ENCODE peak calls at places on chromosomes 11 and 22, in six cellular contexts. One of them, this sample, is unnamed. For H3K36me3, the result is how much of the 10 kb centered on the place peaks cover.

GRCh38 chr11:64869571-64870175 is 8.7 kb downstream of the EHD1 start:
- DNase-seq in SK-N-SH: no peak
- DNase-seq in transverse colon: no peak
- DNase-seq in ovary: no peak
- DNase-seq in sigmoid colon: no peak
- DNase-seq in suprapubic skin: no peak
- DNase-seq in this sample: no peak

GRCh38 chr22:35995772-35996171 is 32.9 kb downstream of the RBFOX2 start:
- DNase-seq in suprapubic skin: peak
- DNase-seq in transverse colon: peak
- DNase-seq in ovary: peak
- DNase-seq in SK-N-SH: no peak
- DNase-seq in sigmoid colon: peak
- DNase-seq in this sample: peak

GRCh38 chr11:79046365-79046764 is 394.5 kb downstream of the TENM4 start:
- DNase-seq in SK-N-SH: no peak
- DNase-seq in suprapubic skin: no peak
- DNase-seq in ovary: no peak
- DNase-seq in sigmoid colon: no peak
- DNase-seq in transverse colon: no peak
- DNase-seq in this sample: no peak

GRCh38 chr11:110858556-110858921 is 146.3 kb upstream of the ARHGAP20 start:
- DNase-seq in suprapubic skin: peak
- DNase-seq in sigmoid colon: peak
- DNase-seq in transverse colon: peak
- DNase-seq in SK-N-SH: no peak
- DNase-seq in ovary: no peak
- DNase-seq in this sample: peak

GRCh38 chr11:13338437-13339069 is 61.0 kb downstream of the BMAL1 start:
- DNase-seq in ovary: no peak
- DNase-seq in transverse colon: no peak
- DNase-seq in suprapubic skin: no peak
- DNase-seq in sigmoid colon: no peak
- DNase-seq in SK-N-SH: no peak
- DNase-seq in this sample: no peak

GRCh38 chr11:2216400-2217064 is 44.9 kb upstream of the TH start:
- DNase-seq in suprapubic skin: no peak
- DNase-seq in SK-N-SH: peak
- DNase-seq in ovary: no peak
- DNase-seq in sigmoid colon: no peak
- DNase-seq in transverse colon: no peak
- DNase-seq in this sample: no peak

GRCh38 chr22:21972293-21972779 is 10.3 kb downstream of the TOP3B start:
- DNase-seq in ovary: no peak
- DNase-seq in transverse colon: peak
- DNase-seq in SK-N-SH: peak
- DNase-seq in sigmoid colon: no peak
- DNase-seq in suprapubic skin: no peak
- DNase-seq in this sample: no peak

GRCh38 chr11:112523477-112523876 is 262.8 kb upstream of the PLET1 start:
- DNase-seq in sigmoid colon: peak
- DNase-seq in ovary: no peak
- DNase-seq in SK-N-SH: peak
- DNase-seq in transverse colon: no peak
- DNase-seq in suprapubic skin: no peak
- DNase-seq in this sample: no peak

GRCh38 chr22:17942721-17943120 is 81.6 kb downstream of the MICAL3 start:
- DNase-seq in transverse colon: no peak
- DNase-seq in sigmoid colon: no peak
- DNase-seq in SK-N-SH: peak
- DNase-seq in ovary: no peak
- DNase-seq in suprapubic skin: no peak
- DNase-seq in this sample: no peak

GRCh38 chr11:1844221-1845094 is 5.7 kb downstream of the TNNI2 start:
- DNase-seq in transverse colon: peak
- DNase-seq in ovary: no peak
- DNase-seq in sigmoid colon: no peak
- DNase-seq in SK-N-SH: peak
- DNase-seq in suprapubic skin: no peak
- DNase-seq in this sample: peak

GRCh38 chr11:69398529-69399492 is 82.7 kb upstream of the LINC01488 start:
- DNase-seq in suprapubic skin: no peak
- DNase-seq in sigmoid colon: peak
- DNase-seq in transverse colon: no peak
- DNase-seq in ovary: no peak
- DNase-seq in SK-N-SH: no peak
- DNase-seq in this sample: no peak

GRCh38 chr11:59767212-59767611 is 12.0 kb downstream of the STX3 start:
- DNase-seq in sigmoid colon: no peak
- DNase-seq in SK-N-SH: no peak
- DNase-seq in transverse colon: no peak
- DNase-seq in ovary: no peak
- DNase-seq in suprapubic skin: no peak
- DNase-seq in this sample: no peak

GRCh38 chr11:100969008-100969407 is 160.6 kb downstream of the PGR start:
- DNase-seq in transverse colon: no peak
- DNase-seq in SK-N-SH: no peak
- DNase-seq in suprapubic skin: no peak
- DNase-seq in ovary: no peak
- DNase-seq in sigmoid colon: no peak
- DNase-seq in this sample: no peak

GRCh38 chr11:85810521-85810870 is 445 bp downstream of the SYTL2 start:
- DNase-seq in suprapubic skin: no peak
- DNase-seq in sigmoid colon: no peak
- DNase-seq in SK-N-SH: no peak
- DNase-seq in ovary: no peak
- DNase-seq in transverse colon: no peak
- DNase-seq in this sample: no peak

GRCh38 chr22:19871023-19871844 is 16.6 kb upstream of the GNB1L start:
- DNase-seq in suprapubic skin: no peak
- DNase-seq in SK-N-SH: no peak
- DNase-seq in ovary: peak
- DNase-seq in transverse colon: no peak
- DNase-seq in sigmoid colon: peak
- DNase-seq in this sample: no peak

GRCh38 chr11:45289369-45289768 is 3.2 kb upstream of the SYT13 start:
- DNase-seq in suprapubic skin: no peak
- DNase-seq in sigmoid colon: no peak
- DNase-seq in SK-N-SH: no peak
- DNase-seq in transverse colon: no peak
- DNase-seq in ovary: no peak
- DNase-seq in this sample: no peak

GRCh38 chr11:62127426-62127825 is 3.6 kb downstream of the INCENP start:
- DNase-seq in transverse colon: no peak
- DNase-seq in ovary: no peak
- DNase-seq in SK-N-SH: no peak
- DNase-seq in sigmoid colon: no peak
- DNase-seq in suprapubic skin: no peak
- DNase-seq in this sample: no peak

GRCh38 chr11:88428959-88429358 is 91.4 kb upstream of the CTSC start:
- DNase-seq in sigmoid colon: no peak
- DNase-seq in ovary: no peak
- DNase-seq in suprapubic skin: no peak
- DNase-seq in SK-N-SH: no peak
- DNase-seq in transverse colon: no peak
- DNase-seq in this sample: no peak

GRCh38 chr11:61895046-61895717 is 3.8 kb upstream of the FADS3 start:
- DNase-seq in ovary: no peak
- DNase-seq in suprapubic skin: no peak
- DNase-seq in transverse colon: no peak
- DNase-seq in SK-N-SH: no peak
- DNase-seq in sigmoid colon: no peak
- DNase-seq in this sample: no peak

DNA sequence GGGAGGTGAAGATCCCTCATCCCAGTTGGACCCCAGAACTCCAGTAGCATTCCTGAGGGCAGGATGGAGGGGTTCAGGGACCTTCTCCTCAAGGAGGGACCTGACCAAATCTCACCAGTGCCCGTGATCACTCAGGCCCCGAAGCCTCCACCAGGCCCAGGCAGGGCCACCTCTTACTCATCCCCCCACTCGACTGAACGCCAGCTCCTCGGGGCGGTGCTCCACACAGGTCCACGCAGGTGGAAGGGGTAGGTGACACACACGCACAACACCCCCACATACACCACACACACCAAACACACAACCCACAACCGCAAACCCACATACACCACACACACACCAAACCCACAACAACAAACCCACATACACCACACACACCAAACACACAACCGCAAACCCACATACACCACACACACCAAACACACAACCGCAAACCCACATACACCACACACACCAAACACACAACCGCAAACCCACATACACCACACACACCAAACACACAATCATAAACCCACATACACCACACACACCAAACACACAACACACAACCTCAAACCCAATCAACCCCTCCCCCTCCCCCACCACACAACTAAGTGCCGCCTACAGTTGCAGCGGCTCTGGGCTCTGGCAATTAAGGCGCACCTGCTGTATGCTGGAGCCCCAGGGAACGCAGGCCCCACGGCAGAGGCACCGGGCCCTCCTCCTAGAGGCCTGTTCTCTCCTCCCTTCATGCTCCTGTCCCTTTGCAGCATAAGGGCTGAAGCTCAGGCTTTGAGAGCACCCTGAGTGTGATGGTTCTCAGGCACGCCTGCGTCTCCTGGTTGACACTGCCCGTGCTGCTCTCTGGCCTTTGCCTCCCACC is 1318.1 kb downstream of the TBC1D22A start:
- DNase-seq in ovary: no peak
- DNase-seq in SK-N-SH: no peak
- DNase-seq in transverse colon: no peak
- DNase-seq in sigmoid colon: peak
- DNase-seq in suprapubic skin: no peak
- DNase-seq in this sample: no peak
- H3K27ac ChIP-seq in ovary: no peak
- H3K27ac ChIP-seq in SK-N-SH: no peak
- H3K27ac ChIP-seq in transverse colon: no peak
- H3K27ac ChIP-seq in sigmoid colon: no peak
- H3K27ac ChIP-seq in suprapubic skin: no peak
- H3K27ac ChIP-seq in this sample: no peak

GRCh38 chr11:16577490-16577889 is 161.0 kb upstream of the C11orf58 start:
- DNase-seq in sigmoid colon: no peak
- DNase-seq in SK-N-SH: no peak
- DNase-seq in ovary: no peak
- DNase-seq in transverse colon: no peak
- DNase-seq in suprapubic skin: no peak
- DNase-seq in this sample: no peak

GRCh38 chr11:16572946-16573345 is 165.5 kb upstream of the C11orf58 start:
- DNase-seq in suprapubic skin: no peak
- DNase-seq in SK-N-SH: no peak
- DNase-seq in ovary: no peak
- DNase-seq in transverse colon: no peak
- DNase-seq in sigmoid colon: no peak
- DNase-seq in this sample: no peak
- TF ChIP-seq EP300 in suprapubic skin: no peak
- TF ChIP-seq EP300 in SK-N-SH: no peak
- TF ChIP-seq EP300 in ovary: no peak
- TF ChIP-seq EP300 in transverse colon: no peak
- TF ChIP-seq EP300 in sigmoid colon: no peak
- TF ChIP-seq EP300 in this sample: no peak

DNA sequence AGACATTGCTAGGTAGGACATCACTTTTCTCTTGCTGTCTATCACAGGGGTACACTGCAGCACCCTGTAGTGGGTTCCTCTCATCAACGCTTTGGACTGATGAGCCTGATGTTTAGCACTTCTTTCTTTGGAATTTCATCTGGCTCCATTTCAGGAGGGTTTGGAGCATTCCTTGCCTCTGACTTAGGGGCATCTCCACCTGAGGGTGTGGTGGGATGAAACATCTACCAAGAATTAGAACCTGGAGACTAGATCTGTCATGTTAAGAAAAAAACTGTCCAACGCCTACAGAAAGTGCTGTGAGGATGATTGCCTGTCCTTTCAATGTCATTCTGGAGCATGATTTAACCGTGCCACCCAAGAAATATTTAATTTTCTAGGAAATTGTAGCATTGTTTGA is 648.4 kb downstream of the ETS1 start:
- DNase-seq in SK-N-SH: no peak
- DNase-seq in transverse colon: no peak
- DNase-seq in suprapubic skin: no peak
- DNase-seq in ovary: no peak
- DNase-seq in sigmoid colon: no peak
- DNase-seq in this sample: no peak
- H3K36me3 ChIP-seq in SK-N-SH: under half
- H3K36me3 ChIP-seq in transverse colon: under half
- H3K36me3 ChIP-seq in suprapubic skin: under half
- H3K36me3 ChIP-seq in ovary: under half
- H3K36me3 ChIP-seq in sigmoid colon: under half
- H3K36me3 ChIP-seq in this sample: under half

GRCh38 chr22:33326540-33327295 is 268.5 kb upstream of the SYN3 start:
- DNase-seq in SK-N-SH: no peak
- DNase-seq in transverse colon: no peak
- DNase-seq in ovary: no peak
- DNase-seq in suprapubic skin: no peak
- DNase-seq in sigmoid colon: no peak
- DNase-seq in this sample: no peak
- H3K27ac ChIP-seq in SK-N-SH: no peak
- H3K27ac ChIP-seq in transverse colon: no peak
- H3K27ac ChIP-seq in ovary: no peak
- H3K27ac ChIP-seq in suprapubic skin: no peak
- H3K27ac ChIP-seq in sigmoid colon: no peak
- H3K27ac ChIP-seq in this sample: no peak

DNA sequence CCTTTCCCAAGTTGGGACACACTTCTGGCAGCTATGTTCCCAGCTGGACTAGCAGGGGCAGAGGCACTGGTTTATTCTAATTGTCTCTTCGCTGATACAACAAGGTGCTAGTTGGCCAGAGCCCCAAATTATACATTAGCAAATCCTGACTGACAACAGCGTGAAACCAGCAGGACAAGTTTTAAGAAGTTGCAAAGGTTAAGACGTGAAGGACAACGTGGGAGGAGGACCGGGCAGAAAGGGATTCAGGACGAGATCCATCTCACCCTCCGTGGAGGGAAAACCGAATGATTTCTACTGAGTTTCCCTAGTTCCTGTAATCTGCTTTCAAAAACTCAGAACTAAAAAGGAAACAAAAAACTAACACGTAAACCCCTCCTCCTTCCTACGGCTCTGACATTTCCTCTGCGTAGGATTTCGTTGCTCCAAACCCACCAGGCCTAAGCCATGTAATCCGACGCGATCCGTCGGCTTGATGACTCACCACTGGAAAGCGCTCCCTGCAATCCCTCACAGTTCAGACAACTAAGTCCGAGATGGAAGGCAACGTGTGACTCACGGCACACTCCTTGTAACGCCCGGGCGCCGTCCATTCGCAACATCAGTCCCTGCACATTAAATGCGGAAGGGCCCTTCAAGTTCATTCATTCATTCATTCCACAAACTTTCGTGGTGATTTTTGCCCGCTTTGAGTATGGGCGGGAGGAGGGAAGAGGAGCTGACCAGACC is 703 bp downstream of the POGLUT3 start:
- DNase-seq in ovary: peak
- DNase-seq in sigmoid colon: peak
- DNase-seq in SK-N-SH: peak
- DNase-seq in suprapubic skin: peak
- DNase-seq in transverse colon: peak
- DNase-seq in this sample: peak
- TF ChIP-seq EP300 in ovary: peak
- TF ChIP-seq EP300 in sigmoid colon: no peak
- TF ChIP-seq EP300 in SK-N-SH: peak
- TF ChIP-seq EP300 in suprapubic skin: peak
- TF ChIP-seq EP300 in transverse colon: peak
- TF ChIP-seq EP300 in this sample: no peak

GRCh38 chr11:125583496-125583895 is 9.2 kb upstream of the STT3A start:
- DNase-seq in SK-N-SH: no peak
- DNase-seq in suprapubic skin: no peak
- DNase-seq in ovary: no peak
- DNase-seq in transverse colon: no peak
- DNase-seq in sigmoid colon: no peak
- DNase-seq in this sample: no peak
- H3K36me3 ChIP-seq in SK-N-SH: under half
- H3K36me3 ChIP-seq in suprapubic skin: half or more
- H3K36me3 ChIP-seq in ovary: under half
- H3K36me3 ChIP-seq in transverse colon: under half
- H3K36me3 ChIP-seq in sigmoid colon: under half
- H3K36me3 ChIP-seq in this sample: under half

This sample was measured in tibial nerve.